ENCODE peak calls at places on chromosomes 6 and 20, in six cellular contexts. P is GM23338, W is fibroblast of lung, M is foreskin fibroblast, G is cardiac fibroblast, U is GM12864. L is an unnamed sample.

GRCh38 chr6:123931928-123932327 is 128.3 kb downstream of the NKAIN2 start:
- DNase-seq in P (peak), W (no peak), M (no peak), G (no peak), U (no peak), L (no peak)

GRCh38 chr6:50905297-50905696 is 86.6 kb downstream of the TFAP2B start:
- DNase-seq in P (no peak), W (no peak), M (no peak), G (no peak), U (no peak), L (no peak)

GRCh38 chr6:159999240-159999671 is 30.4 kb downstream of the IGF2R start:
- DNase-seq in P (no peak), W (no peak), M (no peak), G (no peak), U (no peak), L (no peak)

GRCh38 chr20:63956664-63957003 is 418 bp upstream of the UCKL1 start:
- DNase-seq in P (no peak), W (no peak), M (no peak), G (no peak), U (no peak), L (no peak)

GRCh38 chr6:72861935-72862432 is 240.1 kb downstream of the KCNQ5 start:
- DNase-seq in P (no peak), W (peak), M (peak), G (peak), U (no peak), L (no peak)

GRCh38 chr6:166006593-166007301 is 160.9 kb downstream of the TBXT start:
- DNase-seq in P (peak), W (peak), M (no peak), G (peak), U (no peak), L (peak)

GRCh38 chr6:138618168-138618567 is 118.9 kb upstream of the NHSL1 start:
- DNase-seq in P (no peak), W (peak), M (peak), G (no peak), U (no peak), L (peak)

GRCh38 chr20:59812286-59813125 is 120.9 kb downstream of the SYCP2 start:
- DNase-seq in P (no peak), W (no peak), M (no peak), G (no peak), U (no peak), L (no peak)

DNA sequence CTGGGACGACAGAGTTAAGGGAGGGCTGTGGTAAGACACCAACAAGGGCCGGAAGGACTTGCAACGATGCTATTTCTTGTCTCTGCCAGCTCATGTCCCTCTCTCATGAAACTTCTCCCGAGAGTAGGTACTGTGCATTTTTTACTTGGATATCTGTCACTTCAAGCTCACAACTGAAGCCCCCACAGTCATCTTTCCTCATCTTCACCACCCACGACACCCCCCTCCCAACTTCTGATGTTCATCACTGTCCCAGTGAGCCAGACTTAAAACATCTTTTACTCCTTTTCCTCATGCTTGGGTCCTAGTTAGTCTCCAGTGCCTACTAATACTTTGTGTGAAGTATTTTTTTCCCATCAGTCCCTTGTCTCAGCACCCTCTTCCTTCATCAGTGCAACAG is 34.6 kb upstream of the SRPK1 start:
- DNase-seq in P (no peak), W (no peak), M (no peak), G (no peak), U (no peak), L (no peak)
- H3K4me3 ChIP-seq in P (no peak), W (no peak), M (no peak), G (no peak), U (no peak), L (no peak)

DNA sequence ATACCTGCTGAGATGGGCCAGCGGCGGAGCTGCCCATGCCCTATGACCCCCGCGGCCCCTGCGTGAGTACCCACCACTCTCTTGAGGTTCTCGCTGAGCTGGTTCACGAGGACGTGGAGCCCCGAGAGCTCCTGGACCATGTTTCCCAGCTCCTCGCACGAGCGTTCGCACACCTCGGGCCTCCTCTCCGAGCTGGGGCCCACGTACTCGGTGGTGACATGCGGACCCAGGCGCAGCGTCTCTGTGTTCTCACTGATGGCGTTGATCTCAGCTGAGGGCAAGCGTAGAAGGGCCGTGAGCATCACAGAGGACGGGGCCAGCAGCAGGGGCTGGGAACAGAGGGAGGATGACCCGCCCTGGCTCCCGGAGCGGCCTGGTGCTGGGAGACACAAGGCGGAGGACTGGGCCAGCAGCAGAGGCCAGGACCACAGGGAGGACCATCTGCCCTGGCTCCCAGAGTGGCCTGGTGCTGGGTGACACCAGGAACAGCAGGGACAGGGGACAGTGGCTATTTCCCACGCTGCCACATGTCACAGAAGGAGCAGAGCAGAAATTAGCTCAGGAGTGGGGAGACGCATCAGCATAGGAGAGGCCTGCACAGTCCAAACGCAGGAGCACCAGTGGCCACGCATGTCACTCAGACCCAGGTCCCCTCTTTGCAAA is 11.8 kb downstream of the THBS2 start:
- DNase-seq in P (no peak), W (no peak), M (no peak), G (no peak), U (no peak), L (no peak)
- TF ChIP-seq CTCF in P (no peak), W (no peak), M (no peak), G (no peak), U (no peak), L (no peak)

GRCh38 chr6:56852249-56852606 is 102.7 kb upstream of the BEND6 start:
- DNase-seq in P (no peak), W (no peak), M (no peak), G (no peak), U (no peak), L (no peak)
- H3K4me3 ChIP-seq in P (peak), W (no peak), M (peak), G (peak), U (peak), L (peak)

GRCh38 chr6:110731898-110732297 is 83.4 kb downstream of the CDK19 start:
- DNase-seq in P (peak), W (no peak), M (no peak), G (no peak), U (no peak), L (no peak)
- TF ChIP-seq CTCF in P (peak), W (no peak), M (no peak), G (no peak), U (no peak), L (no peak)

GRCh38 chr6:41453232-41453631 is 92.9 kb upstream of the FOXP4 start:
- DNase-seq in P (no peak), W (no peak), M (no peak), G (no peak), U (no peak), L (no peak)

GRCh38 chr6:41450581-41450980 is 95.6 kb upstream of the FOXP4 start:
- DNase-seq in P (no peak), W (no peak), M (no peak), G (no peak), U (no peak), L (no peak)

GRCh38 chr6:41452763-41453162 is 93.4 kb upstream of the FOXP4 start:
- DNase-seq in P (no peak), W (no peak), M (no peak), G (no peak), U (no peak), L (no peak)

GRCh38 chr6:41451039-41451438 is 95.1 kb upstream of the FOXP4 start:
- DNase-seq in P (peak), W (no peak), M (no peak), G (no peak), U (no peak), L (no peak)

GRCh38 chr6:41451515-41452163 is 94.5 kb upstream of the FOXP4 start:
- DNase-seq in P (no peak), W (no peak), M (peak), G (peak), U (no peak), L (no peak)
- H3K4me3 ChIP-seq in P (no peak), W (no peak), M (no peak), G (no peak), U (no peak), L (no peak)

GRCh38 chr6:116633685-116634084 is 17.4 kb downstream of the RSPH4A start:
- DNase-seq in P (peak), W (no peak), M (no peak), G (no peak), U (no peak), L (no peak)
- TF ChIP-seq CTCF in P (peak), W (no peak), M (peak), G (peak), U (peak), L (no peak)